ENCODE peak calls at places on chromosomes 12 and 14, in five cellular contexts. One of them, this sample, is unnamed.

GRCh38 chr12:89316705-89317139 is 35.6 kb downstream of the DUSP6 start:
- DNase-seq in MM.1S: no peak
- DNase-seq in SK-N-SH: peak; percentile 19
- DNase-seq in HCT116: no peak
- DNase-seq in neural progenitor cell: peak; percentile 87
- DNase-seq in this sample: no peak

GRCh38 chr12:101680647-101681046 is 16.8 kb upstream of the CHPT1 start:
- DNase-seq in HCT116: no peak
- DNase-seq in neural progenitor cell: no peak
- DNase-seq in SK-N-SH: no peak
- DNase-seq in MM.1S: no peak
- DNase-seq in this sample: no peak

GRCh38 chr12:93183940-93184663 is 193.6 kb upstream of the NUDT4 start:
- DNase-seq in SK-N-SH: peak; percentile 10
- DNase-seq in MM.1S: no peak
- DNase-seq in neural progenitor cell: no peak
- DNase-seq in HCT116: no peak
- DNase-seq in this sample: no peak

GRCh38 chr14:34035177-34035933 is 84.5 kb upstream of the EGLN3 start:
- DNase-seq in HCT116: no peak
- DNase-seq in neural progenitor cell: no peak
- DNase-seq in MM.1S: no peak
- DNase-seq in SK-N-SH: peak; percentile 33
- DNase-seq in this sample: peak; percentile 29

GRCh38 chr12:65826513-65827171 is 2.4 kb downstream of the HMGA2 start:
- DNase-seq in neural progenitor cell: peak; percentile 28
- DNase-seq in HCT116: no peak
- DNase-seq in MM.1S: no peak
- DNase-seq in SK-N-SH: peak; percentile 6
- DNase-seq in this sample: peak; percentile 77

GRCh38 chr12:74530676-74531075 is 7.0 kb upstream of the ATXN7L3B start:
- DNase-seq in HCT116: no peak
- DNase-seq in MM.1S: no peak
- DNase-seq in neural progenitor cell: no peak
- DNase-seq in SK-N-SH: no peak
- DNase-seq in this sample: no peak

GRCh38 chr12:3034067-3034750 is 43.0 kb upstream of the TSPAN9 start:
- DNase-seq in neural progenitor cell: peak; percentile 83
- DNase-seq in HCT116: peak; percentile 31
- DNase-seq in MM.1S: peak; percentile 47
- DNase-seq in SK-N-SH: peak; percentile 92
- DNase-seq in this sample: peak; percentile 59

GRCh38 chr12:24919346-24920001 is 29.4 kb downstream of the BCAT1 start:
- DNase-seq in HCT116: no peak
- DNase-seq in MM.1S: no peak
- DNase-seq in neural progenitor cell: no peak
- DNase-seq in SK-N-SH: no peak
- DNase-seq in this sample: no peak

GRCh38 chr14:37870170-37870569 is 274.7 kb downstream of the TTC6 start:
- DNase-seq in MM.1S: no peak
- DNase-seq in HCT116: no peak
- DNase-seq in SK-N-SH: no peak
- DNase-seq in neural progenitor cell: no peak
- DNase-seq in this sample: peak; percentile 38

GRCh38 chr12:85823436-85824179 is 12.6 kb downstream of the RASSF9 start:
- DNase-seq in SK-N-SH: no peak
- DNase-seq in HCT116: no peak
- DNase-seq in MM.1S: no peak
- DNase-seq in neural progenitor cell: no peak
- DNase-seq in this sample: peak; percentile 72

GRCh38 chr12:40331886-40332285 is 107.1 kb downstream of the LRRK2 start:
- DNase-seq in MM.1S: no peak
- DNase-seq in neural progenitor cell: no peak
- DNase-seq in SK-N-SH: no peak
- DNase-seq in HCT116: no peak
- DNase-seq in this sample: no peak

GRCh38 chr12:117061555-117062079 is 37.6 kb downstream of the TESC start:
- DNase-seq in MM.1S: no peak
- DNase-seq in neural progenitor cell: no peak
- DNase-seq in HCT116: no peak
- DNase-seq in SK-N-SH: no peak
- DNase-seq in this sample: no peak

GRCh38 chr14:56334458-56334857 is 216.2 kb downstream of the PELI2 start:
- DNase-seq in SK-N-SH: no peak
- DNase-seq in MM.1S: no peak
- DNase-seq in HCT116: no peak
- DNase-seq in neural progenitor cell: no peak
- DNase-seq in this sample: no peak

GRCh38 chr14:52926994-52927393 is 23.9 kb downstream of the FERMT2 start:
- DNase-seq in HCT116: no peak
- DNase-seq in MM.1S: no peak
- DNase-seq in SK-N-SH: no peak
- DNase-seq in neural progenitor cell: no peak
- DNase-seq in this sample: peak; percentile 58

GRCh38 chr14:103367995-103368394 is 17.2 kb upstream of the MARK3 start:
- DNase-seq in HCT116: no peak
- DNase-seq in SK-N-SH: no peak
- DNase-seq in MM.1S: no peak
- DNase-seq in neural progenitor cell: no peak
- DNase-seq in this sample: no peak

GRCh38 chr12:24349051-24349780 is 399.7 kb upstream of the SOX5 start:
- DNase-seq in HCT116: no peak
- DNase-seq in neural progenitor cell: no peak
- DNase-seq in MM.1S: no peak
- DNase-seq in SK-N-SH: no peak
- DNase-seq in this sample: no peak

GRCh38 chr12:95102916-95103671 is 29.7 kb upstream of the NR2C1 start:
- DNase-seq in neural progenitor cell: no peak
- DNase-seq in SK-N-SH: no peak
- DNase-seq in HCT116: peak; percentile 92
- DNase-seq in MM.1S: no peak
- DNase-seq in this sample: peak; percentile 99

GRCh38 chr12:116765271-116765670 is 27.2 kb downstream of the RNFT2 start:
- DNase-seq in MM.1S: no peak
- DNase-seq in HCT116: no peak
- DNase-seq in neural progenitor cell: no peak
- DNase-seq in SK-N-SH: no peak
- DNase-seq in this sample: no peak

GRCh38 chr12:123032736-123033391 is 52.4 kb downstream of the ARL6IP4 start:
- DNase-seq in neural progenitor cell: no peak
- DNase-seq in MM.1S: no peak
- DNase-seq in HCT116: no peak
- DNase-seq in SK-N-SH: no peak
- DNase-seq in this sample: no peak

GRCh38 chr12:100593490-100593889 is 20.0 kb downstream of the GAS2L3 start:
- DNase-seq in HCT116: no peak
- DNase-seq in MM.1S: no peak
- DNase-seq in neural progenitor cell: no peak
- DNase-seq in SK-N-SH: no peak
- DNase-seq in this sample: no peak

GRCh38 chr14:47391105-47391504 is 284.3 kb downstream of the MDGA2 start:
- DNase-seq in HCT116: no peak
- DNase-seq in SK-N-SH: no peak
- DNase-seq in neural progenitor cell: no peak
- DNase-seq in MM.1S: no peak
- DNase-seq in this sample: no peak

GRCh38 chr12:93287152-93287551 is 90.6 kb upstream of the NUDT4 start:
- DNase-seq in MM.1S: no peak
- DNase-seq in neural progenitor cell: no peak
- DNase-seq in HCT116: no peak
- DNase-seq in SK-N-SH: no peak
- DNase-seq in this sample: no peak

GRCh38 chr12:48716493-48717251 is at the start of gene CCNT1:
- DNase-seq in neural progenitor cell: peak; percentile 99
- DNase-seq in SK-N-SH: peak; percentile 96
- DNase-seq in HCT116: peak; percentile 100
- DNase-seq in MM.1S: peak; percentile 100
- DNase-seq in this sample: peak; percentile 99
- TF ChIP-seq EZH2phosphoT487 in neural progenitor cell: no peak
- TF ChIP-seq EZH2phosphoT487 in SK-N-SH: no peak
- TF ChIP-seq EZH2phosphoT487 in HCT116: no peak
- TF ChIP-seq EZH2phosphoT487 in MM.1S: no peak
- TF ChIP-seq EZH2phosphoT487 in this sample: no peak

DNA sequence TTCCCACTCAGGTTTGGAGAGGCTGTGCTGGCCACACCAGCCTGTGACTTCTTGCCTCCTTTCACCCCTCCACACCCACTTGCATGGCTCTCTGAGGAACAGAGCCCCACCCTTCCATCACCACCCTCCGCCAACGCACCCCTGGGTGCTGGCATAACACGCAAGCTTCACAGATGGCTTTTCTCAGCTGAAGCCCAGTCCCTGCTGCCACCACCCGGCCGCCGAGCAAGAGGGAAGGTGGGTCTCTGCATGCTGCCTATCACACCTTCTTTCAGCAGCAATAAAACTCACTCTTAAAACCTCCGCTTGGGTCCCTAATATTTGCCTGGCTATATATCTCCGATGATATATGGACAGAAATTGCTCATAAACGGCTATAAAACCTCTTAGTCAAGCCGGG is 41.6 kb downstream of the SMUG1 start:
- DNase-seq in HCT116: no peak
- DNase-seq in SK-N-SH: no peak
- DNase-seq in neural progenitor cell: no peak
- DNase-seq in MM.1S: no peak
- DNase-seq in this sample: no peak
- H3K9ac ChIP-seq in HCT116: no peak overlapping the region
- H3K9ac ChIP-seq in SK-N-SH: no peak overlapping the region
- H3K9ac ChIP-seq in neural progenitor cell: no peak overlapping the region
- H3K9ac ChIP-seq in MM.1S: no peak overlapping the region
- H3K9ac ChIP-seq in this sample: no peak overlapping the region

GRCh38 chr12:55188974-55189556 is 31.8 kb upstream of the OR10A7 start:
- DNase-seq in HCT116: peak; percentile 69
- DNase-seq in neural progenitor cell: peak; percentile 80
- DNase-seq in SK-N-SH: peak; percentile 39
- DNase-seq in MM.1S: peak; percentile 80
- DNase-seq in this sample: peak; percentile 89

GRCh38 chr12:55194382-55194781 is 26.4 kb upstream of the OR10A7 start:
- DNase-seq in SK-N-SH: no peak
- DNase-seq in neural progenitor cell: no peak
- DNase-seq in HCT116: no peak
- DNase-seq in MM.1S: no peak
- DNase-seq in this sample: no peak

DNA sequence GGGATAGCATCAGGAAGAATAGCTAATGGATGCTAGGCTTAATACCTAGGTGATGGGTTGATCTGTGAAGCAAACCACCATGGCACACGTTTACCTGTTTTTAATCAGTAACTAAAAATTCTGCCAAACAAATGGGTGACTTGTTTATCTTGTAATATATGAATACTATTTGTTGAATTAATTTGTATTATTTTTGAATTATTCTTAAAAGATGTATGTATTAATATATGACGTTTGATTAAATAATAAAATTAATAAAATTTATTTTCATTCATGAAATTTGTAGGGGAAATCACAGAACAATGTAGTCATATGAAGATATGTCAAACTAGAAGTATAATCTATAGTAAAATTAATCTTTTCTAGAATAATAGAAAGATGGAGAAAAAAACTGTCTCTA is 32.3 kb upstream of the OR10A7 start:
- DNase-seq in SK-N-SH: no peak
- DNase-seq in neural progenitor cell: no peak
- DNase-seq in HCT116: no peak
- DNase-seq in MM.1S: no peak
- DNase-seq in this sample: no peak
- TF ChIP-seq CTCF in SK-N-SH: no peak
- TF ChIP-seq CTCF in neural progenitor cell: no peak
- TF ChIP-seq CTCF in HCT116: no peak
- TF ChIP-seq CTCF in MM.1S: no peak
- TF ChIP-seq CTCF in this sample: no peak

DNA sequence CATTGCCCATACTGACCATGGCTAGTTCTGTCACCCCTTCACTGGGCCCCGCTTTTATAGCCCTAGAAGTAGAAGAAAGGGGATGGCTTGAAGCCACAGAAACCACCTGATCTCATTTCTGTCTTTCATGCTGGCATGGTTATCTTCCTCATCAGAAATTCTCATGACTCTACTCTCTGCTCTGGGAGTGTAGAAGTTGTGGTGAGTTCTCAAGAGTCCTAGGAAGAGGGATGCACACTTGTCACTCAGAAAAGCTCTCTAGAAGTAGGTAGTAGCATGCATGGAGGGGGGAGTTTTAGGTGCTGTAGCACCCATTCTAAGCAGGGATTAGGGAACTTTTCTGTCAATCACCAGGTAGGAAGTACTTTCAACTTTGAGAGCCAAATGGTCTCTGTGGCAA is 6.1 kb upstream of the CMA1 start:
- DNase-seq in HCT116: no peak
- DNase-seq in neural progenitor cell: no peak
- DNase-seq in MM.1S: no peak
- DNase-seq in SK-N-SH: no peak
- DNase-seq in this sample: no peak
- TF ChIP-seq EZH2phosphoT487 in HCT116: no peak
- TF ChIP-seq EZH2phosphoT487 in neural progenitor cell: no peak
- TF ChIP-seq EZH2phosphoT487 in MM.1S: no peak
- TF ChIP-seq EZH2phosphoT487 in SK-N-SH: no peak
- TF ChIP-seq EZH2phosphoT487 in this sample: no peak

GRCh38 chr12:50568338-50569155 is 63.8 kb downstream of the DIP2B start:
- DNase-seq in MM.1S: no peak
- DNase-seq in neural progenitor cell: no peak
- DNase-seq in HCT116: no peak
- DNase-seq in SK-N-SH: no peak
- DNase-seq in this sample: no peak
- H3K9ac ChIP-seq in MM.1S: no peak overlapping the region
- H3K9ac ChIP-seq in neural progenitor cell: no peak overlapping the region
- H3K9ac ChIP-seq in HCT116: no peak overlapping the region
- H3K9ac ChIP-seq in SK-N-SH: no peak overlapping the region
- H3K9ac ChIP-seq in this sample: no peak overlapping the region

DNA sequence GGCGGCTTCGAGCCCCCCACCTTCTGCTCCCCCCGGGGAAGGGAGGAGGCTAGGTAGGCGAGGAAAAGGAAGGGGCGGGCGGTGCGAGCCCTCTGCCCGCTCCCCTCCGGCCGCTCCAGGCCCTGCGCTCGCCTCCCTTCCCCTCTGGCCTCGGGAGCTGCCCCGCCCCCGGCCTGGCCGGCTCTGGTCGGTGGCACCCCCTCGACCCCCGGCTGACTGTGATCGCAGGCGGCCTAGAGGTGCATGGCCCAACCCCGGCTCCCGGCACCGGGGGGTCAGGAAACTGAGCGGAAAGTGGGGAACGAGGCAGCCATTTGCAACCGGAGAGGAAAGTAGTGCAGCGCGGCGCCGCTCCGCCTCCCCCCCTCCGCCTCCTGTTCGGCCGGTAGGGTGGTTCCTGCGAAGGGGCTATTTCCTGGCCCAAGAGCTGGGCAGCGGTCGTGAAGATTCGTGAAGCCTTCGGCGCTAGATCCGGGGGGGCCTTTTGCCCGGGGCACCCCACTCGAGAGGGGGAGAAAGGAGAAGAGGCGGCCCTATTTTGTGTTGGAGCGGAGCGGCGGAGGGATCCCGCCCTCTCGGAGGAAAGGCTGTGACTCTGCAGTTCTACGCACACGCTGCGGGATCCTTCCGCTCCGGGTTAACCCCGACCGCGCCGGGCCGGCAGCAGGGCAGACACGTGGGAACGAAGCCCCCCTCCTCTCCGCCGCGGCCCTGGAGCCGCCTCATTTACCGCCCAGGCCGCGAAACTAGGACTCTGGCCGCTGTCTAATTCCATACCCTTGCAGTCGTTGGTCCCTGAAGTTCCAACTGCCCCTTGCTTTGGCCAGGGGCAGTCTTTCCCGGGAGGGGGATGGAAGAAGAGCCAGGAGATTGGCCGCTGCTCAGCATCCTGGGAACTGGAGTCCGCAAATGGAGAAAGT is at the start of gene KMT2D:
- DNase-seq in SK-N-SH: peak; percentile 95
- DNase-seq in neural progenitor cell: peak; percentile 98
- DNase-seq in HCT116: peak; percentile 91
- DNase-seq in MM.1S: peak; percentile 95
- DNase-seq in this sample: peak; percentile 87
- TF ChIP-seq CTCF in SK-N-SH: peak; percentile 44
- TF ChIP-seq CTCF in neural progenitor cell: peak; percentile 44
- TF ChIP-seq CTCF in HCT116: no peak
- TF ChIP-seq CTCF in MM.1S: peak; percentile 9
- TF ChIP-seq CTCF in this sample: no peak